ENCODE peak calls at places on chromosomes 12 and 14, in four cellular contexts. L, T, D and W are unnamed samples.

GRCh38 chr12:86389949-86390348 is 133.8 kb upstream of the MGAT4C start:
- DNase-seq in L (no peak), T (no peak), D (no peak), W (no peak)

GRCh38 chr14:77026166-77026929 is 2.2 kb downstream of the IRF2BPL start:
- DNase-seq in L (no peak), T (peak; percentile 57), D (peak; percentile 56), W (no peak)

GRCh38 chr12:108697905-108698304 is 33.4 kb downstream of the CORO1C start:
- DNase-seq in L (no peak), T (no peak), D (no peak), W (no peak)

GRCh38 chr12:22653075-22653474 is 28.1 kb downstream of the ETNK1 start:
- DNase-seq in L (no peak), T (no peak), D (no peak), W (no peak)

GRCh38 chr12:92042791-92043531 is 102.7 kb downstream of the BTG1 start:
- DNase-seq in L (no peak), T (no peak), D (no peak), W (no peak)

GRCh38 chr14:23308721-23309445 is 2.2 kb downstream of the BCL2L2 start:
- DNase-seq in L (no peak), T (peak; percentile 27), D (no peak), W (no peak)

GRCh38 chr12:98635657-98636323 is 8.8 kb downstream of the IKBIP start:
- DNase-seq in L (no peak), T (no peak), D (peak; percentile 81), W (no peak)

GRCh38 chr12:93742086-93742934 is 65.1 kb downstream of the CRADD start:
- DNase-seq in L (peak; percentile 80), T (peak; percentile 82), D (peak; percentile 73), W (peak; percentile 61)

GRCh38 chr14:89032086-89032649 is 207.7 kb downstream of the TTC8 start:
- DNase-seq in L (no peak), T (no peak), D (no peak), W (peak; percentile 19)

GRCh38 chr12:89980236-89980635 is 271.6 kb upstream of the ATP2B1 start:
- DNase-seq in L (peak; percentile 13), T (no peak), D (no peak), W (peak; percentile 93)

GRCh38 chr12:2283910-2284309 is 231.1 kb downstream of the CACNA1C start:
- DNase-seq in L (no peak), T (no peak), D (no peak), W (no peak)
- H3K4me1 ChIP-seq in L (peaks cover 64% of the 10 kb centered on the region), T (peaks cover 4% of the 10 kb centered on the region), D (no peaks in the 10 kb centered on the region), W (no peaks in the 10 kb centered on the region)

GRCh38 chr14:37598973-37599526 is 3.6 kb downstream of the TTC6 start:
- DNase-seq in L (no peak), T (no peak), D (no peak), W (no peak)
- H3K4me3 ChIP-seq in L (no peak overlapping the region), T (no peak overlapping the region), D (peak overlapping the region; percentile 78), W (no peak overlapping the region)

GRCh38 chr12:1546931-1547640 is 47.3 kb downstream of the FBXL14 start:
- DNase-seq in L (no peak), T (no peak), D (no peak), W (no peak)
- H3K4me1 ChIP-seq in L (no peaks in the 10 kb centered on the region), T (no peaks in the 10 kb centered on the region), D (no peaks in the 10 kb centered on the region), W (peaks cover 4% of the 10 kb centered on the region)

GRCh38 chr12:68628698-68629097 is 18.0 kb downstream of the RAP1B start:
- DNase-seq in L (no peak), T (no peak), D (no peak), W (no peak)

GRCh38 chr12:68630598-68630997 is 19.9 kb downstream of the RAP1B start:
- DNase-seq in L (no peak), T (no peak), D (no peak), W (no peak)

GRCh38 chr12:68624933-68625332 is 14.2 kb downstream of the RAP1B start:
- DNase-seq in L (no peak), T (no peak), D (no peak), W (no peak)

GRCh38 chr12:68630050-68630449 is 19.4 kb downstream of the RAP1B start:
- DNase-seq in L (no peak), T (no peak), D (no peak), W (no peak)

DNA sequence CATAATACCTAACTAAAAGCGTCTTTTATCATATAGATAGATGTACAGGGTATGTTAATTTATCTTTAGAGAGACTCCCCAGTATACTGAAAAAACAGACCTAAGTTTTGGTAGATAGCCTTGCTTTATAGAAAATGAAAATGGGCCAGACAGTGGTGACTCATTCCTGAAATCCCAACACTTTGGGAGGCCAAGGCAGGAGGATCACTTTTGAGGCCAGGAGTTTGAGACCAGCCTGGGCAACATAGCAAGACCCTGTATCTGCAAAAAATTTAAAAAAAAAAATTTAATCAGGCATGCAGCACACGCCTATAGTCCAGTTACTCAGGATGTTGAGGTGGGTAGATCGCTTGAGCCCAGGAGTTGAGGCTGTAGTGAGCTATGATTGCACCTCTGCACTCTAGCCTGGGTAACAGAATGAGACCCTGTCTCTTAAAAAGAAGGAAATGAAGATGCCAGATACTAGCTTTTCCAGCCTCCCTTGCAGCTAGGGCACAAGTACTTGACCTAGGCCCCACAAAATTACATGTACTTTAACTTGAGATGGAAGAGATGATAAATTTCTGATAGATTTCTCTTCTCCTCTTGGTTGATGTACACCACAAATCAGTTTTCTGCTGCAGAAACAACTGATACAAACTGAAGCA is 17.1 kb downstream of the RAP1B start:
- DNase-seq in L (no peak), T (no peak), D (no peak), W (no peak)
- H3K4me3 ChIP-seq in L (no peak overlapping the region), T (no peak overlapping the region), D (no peak overlapping the region), W (no peak overlapping the region)

GRCh38 chr14:56197150-56197549 is 78.9 kb downstream of the PELI2 start:
- DNase-seq in L (no peak), T (no peak), D (no peak), W (no peak)

GRCh38 chr14:56198438-56198837 is 80.2 kb downstream of the PELI2 start:
- DNase-seq in L (no peak), T (no peak), D (no peak), W (no peak)

GRCh38 chr14:56199095-56199975 is 81.1 kb downstream of the PELI2 start:
- DNase-seq in L (peak; percentile 61), T (no peak), D (no peak), W (peak; percentile 60)

GRCh38 chr14:56202256-56202655 is 84.0 kb downstream of the PELI2 start:
- DNase-seq in L (no peak), T (no peak), D (no peak), W (no peak)

GRCh38 chr14:56199976-56200577 is 81.9 kb downstream of the PELI2 start:
- DNase-seq in L (no peak), T (no peak), D (no peak), W (no peak)
- H3K4me1 ChIP-seq in L (peaks cover 10% of the 10 kb centered on the region), T (peaks cover 28% of the 10 kb centered on the region), D (no peaks in the 10 kb centered on the region), W (peaks cover 23% of the 10 kb centered on the region)